ENCODE peak calls at places on chromosomes 1 and 21, in five cellular contexts. I is NCI-H1092 treated with DMSO at 0.1 percent for 48 hours, F is memory B cell, Z is stromal cell of bone marrow, L is glutamatergic neuron. V is an unnamed sample.

GRCh38 chr1:16067127-16067768 is 6.2 kb downstream of the FAM131C start:
- DNase-seq in I (no peak), F (no peak), Z (no peak), L (peak), V (no peak)

GRCh38 chr1:5811419-5811818 is 180.8 kb downstream of the NPHP4 start:
- DNase-seq in I (no peak), F (no peak), Z (no peak), L (peak), V (no peak)

GRCh38 chr1:59445040-59445439 is 148.1 kb downstream of the FGGY start:
- DNase-seq in I (no peak), F (no peak), Z (no peak), L (no peak), V (peak)

GRCh38 chr1:167463055-167463454 is 55.3 kb downstream of the CD247 start:
- DNase-seq in I (no peak), F (no peak), Z (no peak), L (no peak), V (no peak)

GRCh38 chr1:211377539-211378461 is 51.2 kb downstream of the TRAF5 start:
- DNase-seq in I (no peak), F (no peak), Z (no peak), L (no peak), V (no peak)

GRCh38 chr21:33840771-33841170 is 74.8 kb downstream of the ATP5PO start:
- DNase-seq in I (no peak), F (no peak), Z (no peak), L (no peak), V (no peak)

GRCh38 chr21:44911384-44912157 is 9.1 kb downstream of the ITGB2 start:
- DNase-seq in I (peak), F (no peak), Z (no peak), L (no peak), V (no peak)

GRCh38 chr21:15932681-15933200 is 203.0 kb downstream of the USP25 start:
- DNase-seq in I (no peak), F (no peak), Z (no peak), L (no peak), V (no peak)

GRCh38 chr1:201325678-201326060 is 42.4 kb downstream of the PKP1 start:
- DNase-seq in I (no peak), F (no peak), Z (no peak), L (no peak), V (no peak)

GRCh38 chr1:20319456-20319855 is 28.8 kb downstream of the VWA5B1 start:
- DNase-seq in I (no peak), F (no peak), Z (no peak), L (no peak), V (no peak)

GRCh38 chr1:155277896-155278688 is 829 bp downstream of the HCN3 start:
- DNase-seq in I (peak), F (peak), Z (no peak), L (peak), V (no peak)